ENCODE peak calls at places on chromosomes 4 and X, in six cellular contexts. X is stimulated activated CD8-positive, alpha-beta memory T cell treated with anti-CD3 and anti-CD28 coated beads, Interleukin-2, amount 100 ng/mL, for 48 hours; Q is CD8-positive, alpha-beta T cell; D is cardiac fibroblast; F is DMS153; J is AG20443. P is an unnamed sample.

GRCh38 chr4:75289843-75290616 is 224.2 kb downstream of the RCHY1 start:
- DNase-seq in X (no peak), Q (no peak), D (peak), F (peak), J (no peak), P (no peak)

GRCh38 chrX:66000628-66001275 is 39.1 kb downstream of the VSIG4 start:
- DNase-seq in X (no peak), Q (no peak), D (no peak), F (no peak), J (no peak), P (no peak)

GRCh38 chrX:20060961-20061868 is 55.5 kb downstream of the MAP7D2 start:
- DNase-seq in X (no peak), Q (no peak), D (no peak), F (peak), J (no peak), P (no peak)

GRCh38 chrX:3124041-3124440 is 82.8 kb downstream of the ARSF start:
- DNase-seq in X (no peak), Q (no peak), D (no peak), F (no peak), J (no peak), P (no peak)

GRCh38 chr4:80279751-80280150 is 13.3 kb downstream of the FGF5 start:
- DNase-seq in X (no peak), Q (no peak), D (no peak), F (no peak), J (no peak), P (no peak)

GRCh38 chrX:36957425-36958328 is 50.5 kb upstream of the FAM47C start:
- DNase-seq in X (no peak), Q (no peak), D (no peak), F (no peak), J (peak), P (no peak)

GRCh38 chrX:46770817-46771163 is 11.9 kb upstream of the SLC9A7 start:
- DNase-seq in X (no peak), Q (no peak), D (peak), F (no peak), J (peak), P (no peak)

GRCh38 chr4:18077808-18078207 is 56.3 kb upstream of the LCORL start:
- DNase-seq in X (no peak), Q (no peak), D (no peak), F (no peak), J (no peak), P (no peak)

GRCh38 chrX:39653656-39654055 is 444.1 kb downstream of the BCOR start:
- DNase-seq in X (no peak), Q (no peak), D (no peak), F (no peak), J (peak), P (no peak)

GRCh38 chr4:60948008-60948407 is 252.1 kb upstream of the ADGRL3 start:
- DNase-seq in X (no peak), Q (no peak), D (peak), F (no peak), J (peak), P (no peak)

GRCh38 chrX:73581002-73581628 is 18.1 kb downstream of the CHIC1 start:
- DNase-seq in X (no peak), Q (no peak), D (no peak), F (no peak), J (no peak), P (no peak)

GRCh38 chrX:11887175-11887574 is 129.1 kb downstream of the MSL3 start:
- DNase-seq in X (no peak), Q (no peak), D (no peak), F (no peak), J (no peak), P (no peak)

GRCh38 chr4:145090370-145090769 is 7.6 kb downstream of the ANAPC10 start:
- DNase-seq in X (no peak), Q (no peak), D (peak), F (no peak), J (no peak), P (no peak)

GRCh38 chrX:19863237-19864223 is 23.9 kb downstream of the SH3KBP1 start:
- DNase-seq in X (no peak), Q (no peak), D (peak), F (no peak), J (no peak), P (no peak)

GRCh38 chr4:102388636-102389035 is 43.4 kb upstream of the SLC39A8 start:
- DNase-seq in X (no peak), Q (no peak), D (peak), F (no peak), J (no peak), P (no peak)

GRCh38 chrX:54473993-54474859 is 21.8 kb downstream of the FGD1 start:
- DNase-seq in X (no peak), Q (no peak), D (no peak), F (no peak), J (no peak), P (no peak)

GRCh38 chr4:23877758-23878229 is 12.1 kb downstream of the PPARGC1A start:
- DNase-seq in X (no peak), Q (no peak), D (peak), F (peak), J (peak), P (no peak)

GRCh38 chr4:179307297-179308136 is 1865.3 kb upstream of the AGA start:
- DNase-seq in X (no peak), Q (no peak), D (peak), F (no peak), J (peak), P (no peak)

GRCh38 chr4:106201373-106201772 is 114.6 kb downstream of the TBCK start:
- DNase-seq in X (no peak), Q (no peak), D (peak), F (no peak), J (no peak), P (no peak)

GRCh38 chr4:176034936-176035335 is 30.7 kb upstream of the WDR17 start:
- DNase-seq in X (no peak), Q (no peak), D (no peak), F (no peak), J (peak), P (no peak)

GRCh38 chr4:24141836-24142235 is 252.0 kb upstream of the PPARGC1A start:
- DNase-seq in X (no peak), Q (no peak), D (no peak), F (no peak), J (peak), P (no peak)

GRCh38 chr4:142984871-142985585 is 138.9 kb upstream of the INPP4B start:
- DNase-seq in X (no peak), Q (no peak), D (peak), F (no peak), J (peak), P (no peak)

GRCh38 chr4:3437582-3437936 is 4.2 kb upstream of the HGFAC start:
- DNase-seq in X (no peak), Q (no peak), D (no peak), F (no peak), J (no peak), P (no peak)

P was measured in CD14-positive monocyte.